ENCODE peak calls at places on chromosomes 5 and 9, in nine cellular contexts. B is HepG2, A is fibroblast of pulmonary artery, S is PC-9, D is kidney, O is sigmoid colon, M is upper lobe of right lung, E is nephron progenitor cell, W is AG04450. R is an unnamed sample.

GRCh38 chr5:17256839-17257238 is 39.4 kb downstream of the BASP1 start:
- DNase-seq in B (no peak), A (no peak), S (no peak), D (no peak), O (no peak), M (no peak), E (no peak), W (no peak), R (no peak)

GRCh38 chr5:160133071-160133917 is 14.0 kb upstream of the PWWP2A start:
- DNase-seq in B (no peak), A (peak; percentile 55), S (no peak), D (peak; percentile 84), O (no peak), M (peak; percentile 75), E (peak; percentile 34), W (no peak), R (no peak)

GRCh38 chr5:52947208-52947607 is 41.9 kb upstream of the ITGA2 start:
- DNase-seq in B (no peak), A (no peak), S (no peak), D (no peak), O (peak; percentile 68), M (no peak), E (no peak), W (no peak), R (no peak)

GRCh38 chr5:1312993-1313833 is 18.3 kb upstream of the TERT start:
- DNase-seq in B (no peak), A (no peak), S (peak; percentile 67), D (peak; percentile 53), O (peak; percentile 51), M (peak; percentile 54), E (peak; percentile 1), W (no peak), R (no peak)

GRCh38 chr9:20684865-20685696 is 1.0 kb downstream of the FOCAD start:
- DNase-seq in B (no peak), A (peak; percentile 87), S (no peak), D (no peak), O (no peak), M (no peak), E (no peak), W (no peak), R (peak; percentile 92)

GRCh38 chr9:93258818-93259489 is 75.0 kb downstream of the WNK2 start:
- DNase-seq in B (no peak), A (no peak), S (no peak), D (peak; percentile 61), O (peak; percentile 44), M (peak; percentile 48), E (no peak), W (no peak), R (no peak)

GRCh38 chr5:79800979-79801827 is 111.6 kb downstream of the CMYA5 start:
- DNase-seq in B (no peak), A (peak; percentile 7), S (no peak), D (no peak), O (no peak), M (no peak), E (no peak), W (no peak), R (no peak)

GRCh38 chr5:122183098-122183794 is 53.9 kb downstream of the ZNF474 start:
- DNase-seq in B (no peak), A (peak; percentile 85), S (peak; percentile 64), D (peak; percentile 94), O (peak; percentile 82), M (peak; percentile 83), E (no peak), W (no peak), R (peak; percentile 92)

GRCh38 chr5:56088431-56088949 is 93.7 kb upstream of the IL6ST start:
- DNase-seq in B (no peak), A (no peak), S (no peak), D (no peak), O (no peak), M (no peak), E (no peak), W (no peak), R (no peak)

GRCh38 chr9:37341704-37342103 is 80.8 kb upstream of the GRHPR start:
- DNase-seq in B (no peak), A (no peak), S (no peak), D (no peak), O (no peak), M (no peak), E (no peak), W (no peak), R (no peak)

DNA sequence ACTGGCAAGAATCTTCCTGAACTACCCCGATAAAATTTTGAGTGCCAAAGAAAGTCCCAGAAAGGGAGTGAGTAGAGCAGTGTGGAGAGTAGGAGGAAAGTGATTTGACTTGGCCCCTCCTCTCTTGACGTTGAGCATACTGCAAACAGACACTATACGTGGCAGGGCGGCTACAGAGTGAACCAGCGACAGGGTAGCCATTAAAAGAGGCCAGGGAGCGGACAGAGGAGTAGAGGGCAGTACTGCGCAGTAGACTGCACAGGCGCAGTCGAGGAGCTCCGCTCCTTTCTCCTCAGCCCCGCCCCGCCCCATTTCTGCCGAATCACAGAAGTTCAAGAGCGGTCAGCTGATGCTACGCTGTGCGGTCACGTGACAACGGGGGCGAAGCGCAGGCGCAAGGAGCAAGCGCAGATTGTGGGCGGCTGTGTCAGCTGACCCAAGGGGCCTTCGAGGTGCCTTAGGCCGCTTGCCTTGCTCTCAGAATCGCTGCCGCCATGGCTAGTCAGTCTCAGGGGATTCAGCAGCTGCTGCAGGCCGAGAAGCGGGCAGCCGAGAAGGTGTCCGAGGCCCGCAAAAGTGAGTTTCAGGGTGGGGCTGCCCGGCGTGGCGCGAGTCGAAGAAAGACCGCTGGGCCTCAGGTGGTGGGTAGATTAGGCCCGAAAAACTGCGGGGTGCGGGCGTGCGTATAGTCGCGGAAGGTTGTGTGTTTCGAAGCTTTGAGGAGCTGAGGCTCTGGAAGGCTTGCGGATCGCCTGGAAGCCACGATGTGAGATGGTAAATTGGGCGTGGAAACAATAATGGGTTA is at the start of gene ATP6V1G1:
- DNase-seq in B (peak; percentile 97), A (peak; percentile 99), S (peak; percentile 99), D (peak; percentile 100), O (peak; percentile 100), M (peak; percentile 100), E (peak; percentile 99), W (peak; percentile 97), R (peak; percentile 97)
- TF ChIP-seq CTCF in B (peak; percentile 46), A (peak; percentile 10), S (no peak), D (no peak), O (no peak), M (no peak), E (no peak), W (peak; percentile 21), R (peak; percentile 22)

DNA sequence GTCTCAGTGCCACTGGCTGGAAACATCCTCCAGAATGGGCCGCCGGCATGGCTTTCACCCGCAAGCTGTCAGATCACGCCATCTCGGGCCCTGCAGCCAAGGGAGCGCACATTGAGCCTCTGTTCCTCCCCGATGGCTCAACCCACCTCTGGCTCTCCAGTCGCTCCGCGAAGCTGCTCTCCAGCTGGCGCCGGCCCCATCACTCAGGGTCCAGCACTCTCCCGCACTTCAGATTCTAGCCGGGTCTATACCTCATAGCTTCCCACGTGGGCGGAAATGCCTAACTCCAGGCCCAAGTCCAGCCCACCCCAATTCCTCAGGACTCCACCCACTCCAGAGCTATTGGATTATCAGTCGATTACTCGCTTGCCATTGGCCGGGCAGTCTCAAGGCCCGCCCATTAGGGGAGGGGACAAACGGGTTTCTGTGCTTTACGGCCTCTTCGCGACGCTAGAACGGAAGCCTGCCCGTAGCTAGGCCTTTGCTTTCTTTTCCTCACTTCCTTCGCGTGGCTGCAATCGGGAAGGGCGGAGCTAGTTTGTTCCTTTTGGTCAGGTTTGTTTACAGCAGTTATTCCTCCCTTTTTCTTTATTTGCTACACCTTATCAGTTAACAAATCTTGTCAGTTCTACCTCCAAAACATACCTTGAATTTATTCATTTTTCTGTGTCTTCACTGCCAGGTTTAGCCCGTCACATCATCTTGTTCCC is at the start of gene NOL6:
- DNase-seq in B (peak; percentile 98), A (peak; percentile 99), S (peak; percentile 93), D (peak; percentile 98), O (peak; percentile 99), M (peak; percentile 97), E (peak; percentile 97), W (peak; percentile 98), R (peak; percentile 98)
- TF ChIP-seq CTCF in B (no peak), A (no peak), S (no peak), D (no peak), O (no peak), M (no peak), E (no peak), W (no peak), R (no peak)

GRCh38 chr9:89615661-89616060 is 10.8 kb downstream of the GADD45G start:
- DNase-seq in B (no peak), A (no peak), S (no peak), D (peak; percentile 10), O (no peak), M (no peak), E (no peak), W (no peak), R (no peak)
- TF ChIP-seq CTCF in B (no peak), A (no peak), S (no peak), D (no peak), O (no peak), M (no peak), E (no peak), W (no peak), R (no peak)

GRCh38 chr5:71653119-71653518 is 66.0 kb upstream of the CARTPT start:
- DNase-seq in B (no peak), A (peak; percentile 37), S (no peak), D (no peak), O (no peak), M (no peak), E (peak; percentile 45), W (no peak), R (peak; percentile 5)

GRCh38 chr5:71663166-71663565 is 55.9 kb upstream of the CARTPT start:
- DNase-seq in B (no peak), A (no peak), S (no peak), D (no peak), O (no peak), M (no peak), E (no peak), W (no peak), R (no peak)

GRCh38 chr5:71663570-71663969 is 55.5 kb upstream of the CARTPT start:
- DNase-seq in B (peak; percentile 41), A (no peak), S (no peak), D (no peak), O (no peak), M (no peak), E (no peak), W (no peak), R (no peak)

GRCh38 chr5:71662381-71662780 is 56.7 kb upstream of the CARTPT start:
- DNase-seq in B (no peak), A (no peak), S (no peak), D (peak; percentile 83), O (no peak), M (no peak), E (no peak), W (no peak), R (no peak)

GRCh38 chr5:71658916-71659661 is 60.0 kb upstream of the CARTPT start:
- DNase-seq in B (peak; percentile 31), A (peak; percentile 3), S (no peak), D (no peak), O (no peak), M (no peak), E (no peak), W (no peak), R (peak; percentile 12)
- TF ChIP-seq CTCF in B (peak; percentile 48), A (no peak), S (peak; percentile 50), D (no peak), O (no peak), M (no peak), E (no peak), W (no peak), R (no peak)

GRCh38 chr5:82107277-82107676 is 135.5 kb downstream of the ATG10 start:
- DNase-seq in B (no peak), A (peak; percentile 66), S (no peak), D (no peak), O (no peak), M (no peak), E (no peak), W (no peak), R (peak; percentile 33)
- TF ChIP-seq CTCF in B (no peak), A (peak; percentile 65), S (peak; percentile 65), D (peak; percentile 30), O (no peak), M (peak; percentile 37), E (peak; percentile 29), W (peak; percentile 49), R (peak; percentile 42)

GRCh38 chr9:35814106-35814840 is 569 bp downstream of the HINT2 start:
- DNase-seq in B (peak; percentile 84), A (peak; percentile 44), S (peak; percentile 48), D (peak; percentile 94), O (peak; percentile 86), M (peak; percentile 85), E (peak; percentile 67), W (no peak), R (peak; percentile 34)
- TF ChIP-seq CTCF in B (peak; percentile 14), A (peak; percentile 34), S (peak; percentile 38), D (peak; percentile 2), O (no peak), M (peak; percentile 38), E (peak; percentile 11), W (peak; percentile 48), R (peak; percentile 48)